ENCODE peak calls at places on chromosomes 2 and 18, in four cellular contexts. Q is WERI-Rb-1; S is transverse colon; N is CD8-positive, alpha-beta memory T cell. T is an unnamed sample.

GRCh38 chr2:206856474-206856873 is 82.8 kb upstream of the CPO start:
- DNase-seq in Q (no peak), S (no peak), N (no peak), T (no peak)

GRCh38 chr2:28164280-28164801 is 228.3 kb upstream of the FOSL2 start:
- DNase-seq in Q (no peak), N (no peak), S (no peak), T (no peak)

GRCh38 chr18:63073481-63073880 is 246.1 kb downstream of the BCL2 start:
- DNase-seq in Q (no peak), S (no peak), N (peak), T (no peak)

GRCh38 chr18:76765649-76766048 is 56.7 kb upstream of the ZNF236 start:
- DNase-seq in S (no peak), N (no peak), Q (no peak), T (no peak)

GRCh38 chr18:27605107-27605834 is 420.2 kb upstream of the CHST9 start:
- DNase-seq in Q (peak), S (peak), N (no peak), T (peak)

GRCh38 chr18:79543861-79544385 is 135.7 kb upstream of the CTDP1 start:
- DNase-seq in Q (no peak), S (no peak), N (no peak), T (no peak)

GRCh38 chr2:38224821-38225450 is 149.0 kb upstream of the CYP1B1 start:
- DNase-seq in S (no peak), N (no peak), Q (no peak), T (no peak)

GRCh38 chr2:241300000-241300399 is 15.5 kb downstream of the HDLBP start:
- DNase-seq in N (peak), Q (peak), S (no peak), T (no peak)

GRCh38 chr2:53275743-53276142 is 491.9 kb upstream of the CHAC2 start:
- DNase-seq in N (no peak), Q (no peak), S (no peak), T (no peak)

GRCh38 chr2:127197475-127198385 is 22.4 kb downstream of the CYP27C1 start:
- DNase-seq in Q (peak), S (peak), N (no peak), T (peak)

GRCh38 chr2:39091535-39091934 is 29.3 kb downstream of the SOS1 start:
- DNase-seq in Q (no peak), N (no peak), S (no peak), T (no peak)

GRCh38 chr2:215529271-215529670 is 93.4 kb upstream of the FN1 start:
- DNase-seq in S (no peak), Q (no peak), N (no peak), T (no peak)

GRCh38 chr2:230691005-230691647 is 21.5 kb upstream of the CAB39 start:
- DNase-seq in Q (no peak), S (no peak), N (no peak), T (peak)

GRCh38 chr18:7899078-7899477 is 332.0 kb downstream of the PTPRM start:
- DNase-seq in N (no peak), Q (no peak), S (no peak), T (no peak)

GRCh38 chr18:48694295-48694694 is 155.5 kb downstream of the CTIF start:
- DNase-seq in S (no peak), Q (no peak), N (no peak), T (no peak)

GRCh38 chr18:70332694-70333093 is 43.8 kb downstream of the SOCS6 start:
- DNase-seq in Q (no peak), S (no peak), N (no peak), T (no peak)

GRCh38 chr2:166293984-166294383 is 81.8 kb downstream of the SCN9A start:
- DNase-seq in S (no peak), Q (no peak), N (no peak), T (no peak)

GRCh38 chr2:234863043-234863934 is 88.5 kb upstream of the SH3BP4 start:
- DNase-seq in S (peak), N (no peak), Q (peak), T (no peak)

GRCh38 chr18:2746274-2746673 is 90.7 kb downstream of the SMCHD1 start:
- DNase-seq in Q (no peak), S (no peak), N (no peak), T (no peak)

GRCh38 chr2:172340394-172340793 is 87.0 kb upstream of the ITGA6 start:
- DNase-seq in Q (no peak), N (no peak), S (no peak), T (no peak)

GRCh38 chr2:153152036-153152435 is 326.5 kb downstream of the RPRM start:
- DNase-seq in S (no peak), N (no peak), Q (no peak), T (no peak)

GRCh38 chr2:39405364-39405763 is 31.7 kb downstream of the MAP4K3 start:
- DNase-seq in S (no peak), N (no peak), Q (no peak), T (no peak)

GRCh38 chr2:124001681-124002080 is 23.4 kb upstream of the CNTNAP5 start:
- DNase-seq in S (no peak), N (no peak), Q (no peak), T (no peak)

GRCh38 chr2:219506802-219507554 is 7.3 kb upstream of the ASIC4 start:
- DNase-seq in Q (peak), N (no peak), S (no peak), T (no peak)

GRCh38 chr2:232350804-232351685 is 27.5 kb upstream of the ALPP start:
- DNase-seq in N (no peak), Q (no peak), S (no peak), T (peak)

GRCh38 chr2:179677746-179678505 is 183.5 kb downstream of the ZNF385B start:
- DNase-seq in S (no peak), Q (no peak), N (no peak), T (no peak)

GRCh38 chr2:197309369-197310231 is 980 bp downstream of the ANKRD44 start:
- DNase-seq in Q (peak), S (peak), N (peak), T (peak)

GRCh38 chr2:177265386-177265690 is 811 bp upstream of the NFE2L2 start:
- DNase-seq in S (peak), N (no peak), Q (no peak), T (peak)

GRCh38 chr18:41096504-41096903 is 858.5 kb upstream of the PIK3C3 start:
- DNase-seq in Q (peak), N (no peak), S (no peak), T (peak)

GRCh38 chr18:53534203-53534602 is 690.3 kb downstream of the MBD2 start:
- DNase-seq in Q (no peak), S (no peak), N (no peak), T (no peak)

GRCh38 chr2:29765711-29766110 is 155.7 kb downstream of the ALK start:
- DNase-seq in Q (no peak), N (no peak), S (no peak), T (no peak)

GRCh38 chr2:215711484-215712034 is 275.7 kb upstream of the FN1 start:
- DNase-seq in S (no peak), Q (no peak), N (no peak), T (no peak)

GRCh38 chr2:63993871-63994270 is 25.4 kb downstream of the VPS54 start:
- DNase-seq in S (no peak), N (no peak), Q (no peak), T (no peak)

GRCh38 chr2:27147935-27148334 is 869 bp upstream of the TCF23 start:
- DNase-seq in S (no peak), N (no peak), Q (no peak), T (no peak)

GRCh38 chr2:41579811-41580210 is 468.0 kb upstream of the PKDCC start:
- DNase-seq in Q (no peak), S (no peak), N (no peak), T (no peak)

GRCh38 chr2:216274194-216274593 is 98.1 kb downstream of the MARCHF4 start:
- DNase-seq in S (no peak), Q (no peak), N (no peak), T (no peak)

DNA sequence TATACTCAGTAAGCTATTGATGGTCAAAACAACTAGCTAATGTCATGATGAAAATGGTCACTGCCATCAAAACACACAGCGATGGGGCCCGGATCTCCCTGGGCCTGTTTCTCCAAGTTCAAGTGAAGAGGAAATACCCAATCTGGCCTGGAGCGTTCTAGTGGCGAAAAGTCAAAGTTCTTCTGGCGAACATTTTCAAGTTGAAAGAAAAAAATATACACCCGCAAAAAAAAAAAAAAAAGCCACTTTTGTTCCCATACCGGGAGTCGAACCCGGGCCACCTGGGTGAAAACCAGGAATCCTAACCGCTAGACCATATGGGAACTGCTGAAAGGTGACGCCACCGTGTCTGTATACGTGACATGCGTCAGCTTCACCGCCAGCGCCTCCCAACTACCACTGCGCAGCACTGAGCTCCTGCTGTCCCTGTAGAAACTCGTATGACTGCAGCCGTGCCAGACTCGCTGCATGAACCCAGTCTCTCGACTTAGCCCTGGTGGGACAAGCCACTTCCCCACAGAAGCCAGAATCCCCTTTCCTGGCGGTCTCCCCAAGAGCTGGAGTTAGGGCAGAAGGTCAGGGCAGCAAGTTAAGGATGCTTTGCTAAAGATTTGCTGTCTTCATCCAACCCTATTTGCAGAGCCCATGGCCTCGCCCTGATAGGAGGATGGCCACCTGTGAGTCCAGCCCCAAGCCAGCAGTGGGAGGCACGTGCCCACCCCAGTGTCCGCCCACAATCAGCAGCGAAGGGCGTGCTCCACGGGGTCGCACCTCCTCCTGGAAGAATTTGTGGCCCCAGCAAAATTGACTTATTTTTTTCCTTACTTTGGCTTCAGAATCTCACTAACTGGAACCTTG is 5.6 kb upstream of the IMP4 start:
- DNase-seq in N (peak), S (peak), Q (peak), T (peak)
- H3K4me3 ChIP-seq in N (no peak), S (peak), Q (peak), T (no peak)

DNA sequence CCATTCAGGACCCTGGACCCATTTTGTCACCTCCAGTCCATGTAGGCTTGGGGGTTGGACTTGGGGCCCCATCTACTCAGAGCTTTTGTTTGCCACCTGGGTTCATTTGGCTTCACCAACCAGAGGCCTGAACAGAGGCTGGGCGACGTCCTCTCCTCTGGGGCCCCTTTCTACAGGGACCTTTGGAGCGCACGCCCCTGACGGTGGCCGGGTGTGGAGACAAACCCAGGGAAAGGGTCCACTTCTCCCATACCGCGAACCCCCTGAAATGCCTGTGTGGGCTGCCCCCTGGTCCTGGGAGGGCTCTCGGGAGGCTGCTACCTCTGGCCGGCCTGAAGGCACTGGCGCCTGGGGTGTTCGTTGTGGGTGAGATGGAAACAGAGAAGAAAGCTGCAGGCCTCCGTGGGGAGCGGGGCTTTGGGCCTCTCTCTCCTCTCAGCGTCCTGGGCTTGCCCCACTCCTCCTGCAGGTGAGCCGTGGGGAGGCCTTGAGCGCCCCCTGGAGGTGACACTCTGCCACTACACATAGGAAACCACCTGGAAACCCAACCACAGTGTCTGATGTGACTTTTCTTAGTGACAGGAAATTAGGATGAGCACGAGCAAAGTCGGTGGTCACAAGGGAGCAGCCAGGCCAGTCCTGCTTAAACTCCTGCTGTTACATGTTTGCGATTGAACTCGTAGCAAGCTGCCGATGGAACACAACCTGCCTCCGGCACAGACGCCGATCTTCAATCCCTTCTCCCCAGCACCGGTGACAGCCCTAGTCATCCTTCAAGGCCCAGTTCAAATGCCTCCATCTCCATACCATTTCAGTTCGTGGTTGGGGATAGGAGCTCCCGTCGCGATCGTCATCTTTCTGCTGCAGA is 12.0 kb upstream of the NTSR2 start:
- DNase-seq in Q (peak), S (peak), N (peak), T (peak)
- H3K4me3 ChIP-seq in Q (no peak), S (no peak), N (no peak), T (no peak)

GRCh38 chr2:128310761-128311160 is 7.9 kb downstream of the HS6ST1 start:
- DNase-seq in N (no peak), S (no peak), Q (peak), T (no peak)
- H3K4me3 ChIP-seq in N (no peak), S (no peak), Q (no peak), T (no peak)

DNA sequence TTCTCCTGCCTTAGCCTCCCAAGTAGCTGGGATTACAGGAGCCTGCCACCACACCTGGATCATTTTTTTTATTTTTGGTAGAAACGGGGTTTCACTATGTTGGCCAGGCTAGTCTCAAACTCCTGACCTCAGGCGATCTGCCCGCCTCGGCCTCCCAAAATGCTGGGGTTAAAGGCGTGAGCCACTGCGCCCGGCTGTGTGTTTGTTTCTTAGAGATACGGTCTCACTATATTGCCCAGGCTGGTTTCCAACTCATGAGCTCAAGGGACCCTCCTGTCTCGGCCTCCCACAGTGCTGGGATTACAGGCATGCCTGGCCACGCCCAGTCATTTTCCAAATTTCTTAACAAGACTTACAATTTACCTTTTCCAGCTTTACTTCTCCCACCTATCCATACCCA is 940 bp upstream of the MRPL19 start:
- DNase-seq in N (no peak), S (no peak), Q (no peak), T (no peak)
- H3K4me3 ChIP-seq in N (peak), S (no peak), Q (no peak), T (no peak)

DNA sequence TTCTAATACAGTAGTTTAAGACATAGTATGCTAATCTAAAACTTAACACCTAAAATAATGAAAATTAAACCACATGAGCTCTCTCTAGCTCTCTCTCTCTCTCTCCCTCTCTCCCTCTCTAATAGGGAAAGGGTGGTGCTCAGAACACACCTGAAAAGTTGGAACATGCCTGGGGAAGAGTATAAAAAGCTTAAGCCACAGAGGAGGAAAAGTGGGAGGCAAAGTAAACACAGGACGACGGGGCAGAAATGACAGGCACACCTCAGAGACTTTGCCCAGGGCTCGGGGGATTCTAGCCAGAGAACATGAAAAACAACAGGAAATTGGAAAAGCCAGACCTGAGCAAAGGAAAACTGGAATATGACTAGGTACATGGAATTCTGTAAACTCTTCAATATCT is 666.1 kb downstream of the BCL11A start:
- DNase-seq in N (no peak), S (peak), Q (no peak), T (peak)
- H3K4me3 ChIP-seq in N (peak), S (no peak), Q (no peak), T (no peak)

T was measured in thyroid gland.